ENCODE peak calls at places on chromosomes 7 and 10, in four cellular contexts. X is K562, B is HepG2, S is GM12878. N is an unnamed sample.

GRCh38 chr10:59708816-59709471 is 706 bp downstream of the SLC16A9 start:
- DNase-seq in X (peak), B (no peak), S (no peak), N (peak)

GRCh38 chr7:30980194-30980593 is 16.4 kb downstream of the GHRHR start:
- DNase-seq in X (no peak), B (no peak), S (no peak), N (no peak)

GRCh38 chr10:110432814-110433565 is 64.7 kb upstream of the DUSP5 start:
- DNase-seq in X (no peak), B (no peak), S (no peak), N (no peak)

GRCh38 chr7:82699773-82700186 is 256.2 kb upstream of the CACNA2D1 start:
- DNase-seq in X (no peak), B (no peak), S (no peak), N (no peak)

GRCh38 chr10:104327745-104328635 is 10.3 kb downstream of the ITPRIP start:
- DNase-seq in X (no peak), B (peak), S (no peak), N (no peak)

GRCh38 chr10:69224862-69225657 is 4.9 kb downstream of the HKDC1 start:
- DNase-seq in X (no peak), B (no peak), S (no peak), N (peak)

GRCh38 chr7:17985473-17986239 is 42.0 kb downstream of the PRPS1L1 start:
- DNase-seq in X (no peak), B (no peak), S (no peak), N (no peak)

GRCh38 chr7:81210092-81211064 is 291.5 kb upstream of the SEMA3C start:
- DNase-seq in X (no peak), B (no peak), S (no peak), N (no peak)

GRCh38 chr10:59752278-59752940 is 846 bp downstream of the MRLN start:
- DNase-seq in X (no peak), B (no peak), S (no peak), N (no peak)

GRCh38 chr10:42980553-42981357 is 96.1 kb upstream of the RET start:
- DNase-seq in X (no peak), B (no peak), S (no peak), N (no peak)

DNA sequence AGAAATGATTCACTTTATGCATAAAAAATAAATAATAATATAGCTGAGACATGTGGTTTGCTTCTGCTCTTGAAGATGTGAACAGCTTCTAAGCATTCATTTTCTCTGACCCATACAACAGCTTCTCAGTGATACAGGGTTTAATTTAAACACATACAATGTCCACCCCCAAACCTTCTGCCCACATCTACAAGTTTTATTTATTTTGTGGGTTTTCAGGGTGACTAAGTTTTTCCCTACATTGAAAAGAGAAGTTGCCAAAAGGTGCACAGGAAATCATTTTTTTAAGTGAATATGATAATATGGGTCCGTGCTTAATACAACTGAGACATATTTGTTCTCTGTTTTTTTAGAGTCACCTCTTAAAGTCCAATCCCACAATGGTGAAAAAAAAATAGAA is 17.2 kb downstream of the INHBA start:
- DNase-seq in X (no peak), B (no peak), S (no peak), N (no peak)
- TF ChIP-seq FOXM1 in X (no peak), B (no peak), S (no peak), N (no peak)

DNA sequence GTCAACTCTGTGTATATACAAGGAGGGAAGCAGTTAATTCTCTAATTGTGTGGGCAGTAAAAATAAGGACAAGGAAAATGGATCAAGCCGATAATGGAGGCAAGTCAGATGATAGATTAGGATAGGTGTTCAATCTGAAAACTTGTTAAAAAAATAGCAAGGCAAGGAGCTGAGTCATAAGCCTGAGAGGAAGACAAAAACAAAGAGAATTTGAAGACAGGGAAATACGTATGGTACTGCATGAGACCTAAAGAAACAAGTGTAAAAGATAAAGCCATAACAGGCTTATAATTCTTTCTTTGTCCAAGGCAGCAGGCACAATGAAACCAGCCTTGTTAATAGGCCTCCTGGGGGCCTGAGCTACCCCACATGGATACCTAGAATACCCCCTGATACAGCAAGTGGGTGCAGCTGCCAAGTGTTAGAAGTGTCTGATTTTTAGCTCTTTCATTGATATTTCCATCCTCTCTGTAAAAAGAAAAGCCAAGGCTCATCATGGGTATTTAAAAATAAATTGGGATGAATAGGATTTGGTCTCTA is 1570.6 kb upstream of the LRRTM3 start:
- DNase-seq in X (no peak), B (no peak), S (no peak), N (no peak)
- TF ChIP-seq SMC3 in X (no peak), B (no peak), S (no peak), N (no peak)

GRCh38 chr7:47078241-47078640 is 503.7 kb downstream of the TNS3 start:
- DNase-seq in X (no peak), B (no peak), S (no peak), N (no peak)
- TF ChIP-seq ZBTB33 in X (no peak), B (no peak), S (no peak), N (no peak)

GRCh38 chr7:136009488-136010079 is 32.4 kb upstream of the MTPN start:
- DNase-seq in X (peak), B (peak), S (no peak), N (peak)
- TF ChIP-seq FOXM1 in X (no peak), B (no peak), S (no peak), N (no peak)

GRCh38 chr10:122267849-122268737 is 3.0 kb upstream of the BTBD16 start:
- DNase-seq in X (peak), B (peak), S (no peak), N (peak)
- TF ChIP-seq SMC3 in X (no peak), B (peak), S (peak), N (peak)

N was measured in SK-N-SH.